ENCODE peak calls at places on chromosomes 12 and 14, in seven cellular contexts. C, A, B, F, T, W and P are unnamed samples.
A peak's percentile ranks its signal among the peaks of the same experiment; 100 is the strongest.

GRCh38 chr14:22915886-22916521 is 2.9 kb downstream of the RBM23 start:
- DNase-seq in F (no peak), B (no peak), C (no peak), T (no peak), W (no peak), A (no peak), P (no peak)

GRCh38 chr12:31855427-31855826 is 103.8 kb upstream of the RESF1 start:
- DNase-seq in A (no peak), B (no peak), T (no peak), F (no peak), W (no peak), C (no peak), P (no peak)

GRCh38 chr14:31945074-31945613 is 132.0 kb upstream of the ARHGAP5 start:
- DNase-seq in F (peak; percentile 18), W (no peak), T (no peak), B (no peak), A (no peak), C (no peak), P (peak; percentile 18)

GRCh38 chr14:94748667-94749347 is 21.1 kb downstream of the GSC start:
- DNase-seq in W (peak; percentile 32), B (peak; percentile 55), C (no peak), A (no peak), F (peak; percentile 30), T (no peak), P (peak; percentile 29)

GRCh38 chr14:87334997-87335675 is 657.8 kb downstream of the GALC start:
- DNase-seq in C (no peak), F (no peak), A (no peak), W (no peak), T (no peak), B (no peak), P (no peak)

GRCh38 chr14:96130854-96131253 is 73.8 kb upstream of the BDKRB2 start:
- DNase-seq in A (no peak), F (no peak), W (no peak), B (no peak), T (no peak), C (no peak), P (no peak)

GRCh38 chr12:29012673-29013072 is 136.4 kb upstream of the FAR2 start:
- DNase-seq in W (no peak), A (no peak), B (no peak), F (no peak), T (no peak), C (no peak), P (no peak)

GRCh38 chr14:61571931-61572330 is 123.4 kb upstream of the HIF1A start:
- DNase-seq in T (no peak), B (no peak), C (no peak), A (no peak), F (no peak), W (no peak), P (no peak)

GRCh38 chr12:87982208-87982607 is 47.0 kb downstream of the C12orf50 start:
- DNase-seq in W (no peak), F (no peak), T (no peak), B (no peak), C (no peak), A (no peak), P (no peak)

GRCh38 chr14:95562892-95563685 is 28.2 kb downstream of the GLRX5 start:
- DNase-seq in F (no peak), C (no peak), T (no peak), A (no peak), B (no peak), W (no peak), P (peak; percentile 60)

GRCh38 chr14:90574640-90575131 is 177.9 kb downstream of the CALM1 start:
- DNase-seq in A (no peak), C (no peak), F (no peak), W (peak; percentile 74), T (no peak), B (no peak), P (no peak)

GRCh38 chr14:93655078-93655750 is 133.1 kb downstream of the PRIMA1 start:
- DNase-seq in F (peak; percentile 15), A (peak; percentile 53), T (no peak), W (no peak), C (no peak), B (peak; percentile 11), P (peak; percentile 24)

GRCh38 chr12:42684171-42685071 is 94.9 kb upstream of the PRICKLE1 start:
- DNase-seq in C (no peak), F (no peak), T (no peak), W (no peak), B (no peak), A (no peak), P (no peak)

GRCh38 chr12:9184276-9184675 is 23.9 kb downstream of the PZP start:
- DNase-seq in A (no peak), B (no peak), T (no peak), C (no peak), F (no peak), W (no peak), P (no peak)

GRCh38 chr12:122336015-122336946 is 70.0 kb upstream of the VPS33A start:
- DNase-seq in T (no peak), C (no peak), W (no peak), B (no peak), F (peak; percentile 45), A (no peak), P (no peak)

GRCh38 chr12:103387385-103387784 is 108.4 kb downstream of the C12orf42 start:
- DNase-seq in F (no peak), C (no peak), B (no peak), T (no peak), A (no peak), W (no peak), P (no peak)

GRCh38 chr14:99564256-99564902 is 39.6 kb downstream of the CCDC85C start:
- DNase-seq in T (no peak), W (no peak), C (peak; percentile 40), B (peak; percentile 57), A (peak; percentile 89), F (no peak), P (peak; percentile 79)

GRCh38 chr12:72338437-72338836 is 66.3 kb downstream of the TRHDE start:
- DNase-seq in C (no peak), B (no peak), F (no peak), T (no peak), A (no peak), W (no peak), P (no peak)

GRCh38 chr12:117875652-117876491 is 92.9 kb downstream of the KSR2 start:
- DNase-seq in B (no peak), W (no peak), F (no peak), A (no peak), T (no peak), C (no peak), P (no peak)